ENCODE peak calls at places on chromosomes 1 and 21, in five cellular contexts. S, H, Z, D and A are unnamed samples.
A peak's percentile ranks its signal among the peaks of the same experiment; 100 is the strongest.

GRCh38 chr1:232970508-232970907 is 20.1 kb downstream of the NTPCR start:
- DNase-seq in S (no peak), Z (no peak), H (no peak), D (no peak), A (no peak)

GRCh38 chr21:21921410-21922232 is 923.4 kb downstream of the NCAM2 start:
- DNase-seq in D (no peak), H (no peak), S (peak; percentile 49), Z (peak; percentile 8), A (no peak)

GRCh38 chr1:89525169-89525855 is 683 bp downstream of the LRRC8B start:
- DNase-seq in S (peak; percentile 18), D (peak; percentile 66), H (peak; percentile 29), Z (peak; percentile 60), A (no peak)

GRCh38 chr1:233518344-233518743 is 95.6 kb upstream of the KCNK1 start:
- DNase-seq in S (peak; percentile 47), H (no peak), Z (no peak), D (no peak), A (no peak)

GRCh38 chr1:11062965-11063401 is 3.2 kb upstream of the SRM start:
- DNase-seq in H (no peak), Z (no peak), D (no peak), S (peak; percentile 84), A (no peak)

GRCh38 chr1:5140962-5141361 is 486.6 kb downstream of the AJAP1 start:
- DNase-seq in Z (no peak), D (no peak), H (no peak), S (no peak), A (no peak)

GRCh38 chr1:156740307-156740678 is 595 bp downstream of the MRPL24 start:
- DNase-seq in S (peak; percentile 36), Z (no peak), D (no peak), H (no peak), A (no peak)

GRCh38 chr1:201648911-201649775 is 110.2 kb downstream of the NAV1 start:
- DNase-seq in Z (peak; percentile 21), D (peak; percentile 70), S (peak; percentile 59), H (no peak), A (no peak)